ENCODE peak calls at places on chromosomes 4 and X, in four cellular contexts. One of them, this sample, is unnamed.

GRCh38 chr4:127048371-127049085 is 584.2 kb upstream of the INTU start:
- DNase-seq in HepG2: no peak
- DNase-seq in WTC11: no peak
- DNase-seq in K562: no peak
- DNase-seq in this sample: no peak

GRCh38 chr4:155025762-155026457 is 182.5 kb upstream of the NPY2R start:
- DNase-seq in HepG2: peak
- DNase-seq in WTC11: peak
- DNase-seq in K562: peak
- DNase-seq in this sample: no peak

GRCh38 chr4:184825394-184826314 is at the start of gene ACSL1:
- DNase-seq in HepG2: peak
- DNase-seq in WTC11: peak
- DNase-seq in K562: peak
- DNase-seq in this sample: peak

GRCh38 chr4:100742045-100742444 is 224.2 kb upstream of the EMCN start:
- DNase-seq in HepG2: peak
- DNase-seq in WTC11: no peak
- DNase-seq in K562: peak
- DNase-seq in this sample: peak

GRCh38 chrX:81338924-81339323 is 137.0 kb downstream of the SH3BGRL start:
- DNase-seq in HepG2: no peak
- DNase-seq in WTC11: no peak
- DNase-seq in K562: no peak
- DNase-seq in this sample: no peak

GRCh38 chr4:8182858-8183725 is 16.0 kb upstream of the SH3TC1 start:
- DNase-seq in HepG2: no peak
- DNase-seq in WTC11: no peak
- DNase-seq in K562: peak
- DNase-seq in this sample: no peak

GRCh38 chrX:75131973-75132627 is 24.0 kb downstream of the ABCB7 start:
- DNase-seq in HepG2: no peak
- DNase-seq in WTC11: no peak
- DNase-seq in K562: no peak
- DNase-seq in this sample: no peak

GRCh38 chr4:52659722-52660261 is 691 bp upstream of the USP46 start:
- DNase-seq in HepG2: peak
- DNase-seq in WTC11: peak
- DNase-seq in K562: peak
- DNase-seq in this sample: peak

GRCh38 chrX:110310896-110311295 is 7.0 kb downstream of the AMMECR1 start:
- DNase-seq in HepG2: no peak
- DNase-seq in WTC11: no peak
- DNase-seq in K562: peak
- DNase-seq in this sample: no peak

GRCh38 chr4:139084425-139085093 is 69.0 kb downstream of the NOCT start:
- DNase-seq in HepG2: peak
- DNase-seq in WTC11: no peak
- DNase-seq in K562: no peak
- DNase-seq in this sample: peak

GRCh38 chrX:48957477-48957826 is at the start of gene OTUD5:
- DNase-seq in HepG2: peak
- DNase-seq in WTC11: no peak
- DNase-seq in K562: peak
- DNase-seq in this sample: peak

GRCh38 chr4:77418333-77418732 is 187.3 kb upstream of the CXCL13 start:
- DNase-seq in HepG2: no peak
- DNase-seq in WTC11: no peak
- DNase-seq in K562: no peak
- DNase-seq in this sample: peak

GRCh38 chr4:48546336-48546735 is 56.3 kb downstream of the ZAR1 start:
- DNase-seq in HepG2: peak
- DNase-seq in WTC11: peak
- DNase-seq in K562: peak
- DNase-seq in this sample: no peak

GRCh38 chr4:99462875-99463464 is 27.8 kb upstream of the ADH7 start:
- DNase-seq in HepG2: peak
- DNase-seq in WTC11: peak
- DNase-seq in K562: peak
- DNase-seq in this sample: peak

GRCh38 chr4:54840992-54841768 is 183.4 kb downstream of the KIT start:
- DNase-seq in HepG2: no peak
- DNase-seq in WTC11: no peak
- DNase-seq in K562: peak
- DNase-seq in this sample: peak

DNA sequence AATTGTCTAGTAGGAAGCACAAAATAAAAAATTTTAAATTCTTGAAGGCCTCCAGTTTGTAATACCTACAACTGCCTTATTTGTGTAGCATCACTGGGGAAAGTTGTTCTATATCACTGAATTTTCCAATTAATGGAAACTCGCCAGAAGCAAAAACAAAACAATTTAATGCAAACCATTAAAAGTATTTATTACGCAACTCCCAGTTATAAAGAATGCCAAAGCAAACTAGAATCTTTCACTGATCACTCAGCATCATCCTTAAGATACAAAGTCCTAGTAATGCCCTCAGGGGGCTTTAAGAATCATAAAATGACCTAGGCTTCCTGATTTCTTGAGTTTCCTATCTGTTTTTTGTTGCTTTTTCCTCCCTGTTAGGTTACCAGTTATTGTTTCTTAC is 36.2 kb downstream of the BCLAF3 start:
- DNase-seq in HepG2: no peak
- DNase-seq in WTC11: no peak
- DNase-seq in K562: no peak
- DNase-seq in this sample: no peak
- TF ChIP-seq FOXJ3 in HepG2: no peak
- TF ChIP-seq FOXJ3 in WTC11: no peak
- TF ChIP-seq FOXJ3 in K562: no peak
- TF ChIP-seq FOXJ3 in this sample: no peak

GRCh38 chr4:121326580-121326979 is 54.2 kb downstream of the QRFPR start:
- DNase-seq in HepG2: no peak
- DNase-seq in WTC11: no peak
- DNase-seq in K562: no peak
- DNase-seq in this sample: no peak
- TF ChIP-seq FOXJ3 in HepG2: no peak
- TF ChIP-seq FOXJ3 in WTC11: no peak
- TF ChIP-seq FOXJ3 in K562: no peak
- TF ChIP-seq FOXJ3 in this sample: no peak

DNA sequence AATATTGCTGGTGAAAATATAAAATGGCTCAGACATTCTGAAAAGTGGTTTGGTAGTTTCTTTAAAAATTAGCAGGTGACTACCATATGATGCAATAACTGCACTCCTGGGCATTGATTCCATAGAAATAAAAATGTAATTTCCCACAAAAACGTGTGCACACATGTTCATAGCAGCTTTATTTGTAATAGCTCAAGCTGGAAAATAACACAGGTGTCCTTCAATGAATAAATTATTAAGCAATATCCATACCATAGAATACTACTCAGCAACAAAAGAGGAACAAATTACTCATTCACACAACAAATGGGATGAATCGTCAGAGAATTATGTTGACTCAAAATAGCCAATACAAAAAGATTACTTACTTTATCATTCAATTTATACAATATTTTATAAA is 893.7 kb upstream of the SLIT2 start:
- DNase-seq in HepG2: no peak
- DNase-seq in WTC11: no peak
- DNase-seq in K562: no peak
- DNase-seq in this sample: no peak
- TF ChIP-seq FOXJ3 in HepG2: no peak
- TF ChIP-seq FOXJ3 in WTC11: no peak
- TF ChIP-seq FOXJ3 in K562: no peak
- TF ChIP-seq FOXJ3 in this sample: no peak

GRCh38 chr4:5459236-5459635 is 249.1 kb downstream of the EVC2 start:
- DNase-seq in HepG2: no peak
- DNase-seq in WTC11: no peak
- DNase-seq in K562: no peak
- DNase-seq in this sample: no peak
- TF ChIP-seq FOXJ3 in HepG2: no peak
- TF ChIP-seq FOXJ3 in WTC11: no peak
- TF ChIP-seq FOXJ3 in K562: no peak
- TF ChIP-seq FOXJ3 in this sample: no peak

DNA sequence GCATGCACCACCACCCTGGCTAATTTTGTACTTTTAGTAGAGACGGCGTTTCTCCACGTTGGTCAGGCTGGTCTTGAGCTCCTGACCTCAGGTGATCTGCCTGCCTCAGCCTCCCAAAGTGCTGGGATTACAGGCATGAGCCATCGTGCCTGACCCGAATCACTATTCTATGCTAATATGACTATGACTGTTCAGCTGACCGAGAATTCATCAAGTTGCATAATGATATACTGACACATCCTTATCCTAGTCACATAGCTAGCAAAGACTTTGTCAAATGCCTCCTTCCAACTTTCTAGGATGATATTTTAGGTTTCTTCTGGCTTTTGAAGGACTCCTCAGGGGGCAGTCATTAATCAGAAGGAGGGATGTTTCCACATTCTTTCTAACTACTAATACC is 4.8 kb upstream of the GPM6B start:
- DNase-seq in HepG2: no peak
- DNase-seq in WTC11: no peak
- DNase-seq in K562: no peak
- DNase-seq in this sample: no peak
- TF ChIP-seq FOXJ3 in HepG2: no peak
- TF ChIP-seq FOXJ3 in WTC11: no peak
- TF ChIP-seq FOXJ3 in K562: no peak
- TF ChIP-seq FOXJ3 in this sample: no peak

GRCh38 chr4:143292858-143293257 is 43.8 kb upstream of the GAB1 start:
- DNase-seq in HepG2: no peak
- DNase-seq in WTC11: no peak
- DNase-seq in K562: no peak
- DNase-seq in this sample: no peak

GRCh38 chr4:143296397-143297067 is 40.1 kb upstream of the GAB1 start:
- DNase-seq in HepG2: no peak
- DNase-seq in WTC11: no peak
- DNase-seq in K562: no peak
- DNase-seq in this sample: no peak

GRCh38 chr4:143291334-143291733 is 45.3 kb upstream of the GAB1 start:
- DNase-seq in HepG2: no peak
- DNase-seq in WTC11: no peak
- DNase-seq in K562: no peak
- DNase-seq in this sample: no peak

GRCh38 chr4:143294710-143295109 is 42.0 kb upstream of the GAB1 start:
- DNase-seq in HepG2: no peak
- DNase-seq in WTC11: no peak
- DNase-seq in K562: no peak
- DNase-seq in this sample: no peak

DNA sequence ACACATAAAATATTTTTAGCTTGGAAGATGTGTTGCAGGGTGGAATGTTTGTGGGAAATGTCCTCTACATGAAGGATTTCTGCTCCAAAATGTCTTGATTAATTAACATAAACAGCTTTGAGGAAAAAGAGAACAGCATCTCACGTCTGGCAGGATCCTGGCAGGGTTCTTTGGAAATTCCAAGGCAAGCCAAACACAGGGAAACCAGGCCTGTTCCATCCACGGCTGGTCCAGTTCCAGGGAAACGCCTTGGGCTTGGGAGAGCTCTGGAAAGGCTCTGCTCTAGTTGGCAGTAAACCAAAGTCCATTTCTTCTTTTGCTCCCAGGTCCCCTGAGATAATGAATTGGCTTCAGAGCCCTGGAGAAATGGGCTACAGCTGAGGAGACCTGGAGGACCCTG is 42.4 kb upstream of the GAB1 start:
- DNase-seq in HepG2: no peak
- DNase-seq in WTC11: no peak
- DNase-seq in K562: no peak
- DNase-seq in this sample: peak
- TF ChIP-seq FOXJ3 in HepG2: no peak
- TF ChIP-seq FOXJ3 in WTC11: no peak
- TF ChIP-seq FOXJ3 in K562: no peak
- TF ChIP-seq FOXJ3 in this sample: no peak

This sample was measured in SK-N-SH.